ENCODE peak calls at places on chromosomes 11 and 22, in nine cellular contexts. One of them, this sample, is unnamed.

GRCh38 chr11:123145220-123145619 is 49.8 kb downstream of the CLMP start:
- DNase-seq in choroid plexus epithelial cell: peak
- DNase-seq in BJ: no peak
- DNase-seq in heart left ventricle: no peak
- DNase-seq in spleen: no peak
- DNase-seq in psoas muscle: peak
- DNase-seq in SJSA1: peak
- DNase-seq in IMR-90: peak
- DNase-seq in fibroblast of villous mesenchyme: peak
- DNase-seq in this sample: no peak

GRCh38 chr22:27116295-27116694 is 458.9 kb downstream of the MIAT start:
- DNase-seq in SJSA1: no peak
- DNase-seq in IMR-90: no peak
- DNase-seq in fibroblast of villous mesenchyme: no peak
- DNase-seq in BJ: no peak
- DNase-seq in spleen: no peak
- DNase-seq in psoas muscle: no peak
- DNase-seq in choroid plexus epithelial cell: no peak
- DNase-seq in heart left ventricle: no peak
- DNase-seq in this sample: no peak

GRCh38 chr11:76510060-76511047 is 65.5 kb downstream of the EMSY start:
- DNase-seq in choroid plexus epithelial cell: peak
- DNase-seq in psoas muscle: peak
- DNase-seq in SJSA1: no peak
- DNase-seq in fibroblast of villous mesenchyme: no peak
- DNase-seq in heart left ventricle: no peak
- DNase-seq in spleen: no peak
- DNase-seq in BJ: peak
- DNase-seq in IMR-90: peak
- DNase-seq in this sample: no peak

GRCh38 chr11:134542401-134543143 is 130.5 kb upstream of the B3GAT1 start:
- DNase-seq in choroid plexus epithelial cell: no peak
- DNase-seq in spleen: no peak
- DNase-seq in IMR-90: no peak
- DNase-seq in BJ: no peak
- DNase-seq in psoas muscle: peak
- DNase-seq in SJSA1: no peak
- DNase-seq in heart left ventricle: no peak
- DNase-seq in fibroblast of villous mesenchyme: no peak
- DNase-seq in this sample: no peak

GRCh38 chr22:46070215-46070721 is 80.1 kb upstream of the PPARA start:
- DNase-seq in spleen: peak
- DNase-seq in heart left ventricle: peak
- DNase-seq in psoas muscle: peak
- DNase-seq in choroid plexus epithelial cell: peak
- DNase-seq in IMR-90: peak
- DNase-seq in BJ: no peak
- DNase-seq in SJSA1: peak
- DNase-seq in fibroblast of villous mesenchyme: peak
- DNase-seq in this sample: peak

GRCh38 chr11:31958086-31958735 is 132.7 kb upstream of the RCN1 start:
- DNase-seq in SJSA1: peak
- DNase-seq in heart left ventricle: peak
- DNase-seq in psoas muscle: peak
- DNase-seq in choroid plexus epithelial cell: peak
- DNase-seq in fibroblast of villous mesenchyme: peak
- DNase-seq in IMR-90: peak
- DNase-seq in spleen: peak
- DNase-seq in BJ: no peak
- DNase-seq in this sample: peak

GRCh38 chr11:42407379-42407778 is 904.4 kb upstream of the API5 start:
- DNase-seq in SJSA1: no peak
- DNase-seq in IMR-90: no peak
- DNase-seq in fibroblast of villous mesenchyme: no peak
- DNase-seq in psoas muscle: no peak
- DNase-seq in spleen: no peak
- DNase-seq in BJ: no peak
- DNase-seq in heart left ventricle: no peak
- DNase-seq in choroid plexus epithelial cell: no peak
- DNase-seq in this sample: peak

GRCh38 chr11:46235777-46236688 is 41.4 kb upstream of the CREB3L1 start:
- DNase-seq in choroid plexus epithelial cell: peak
- DNase-seq in spleen: no peak
- DNase-seq in fibroblast of villous mesenchyme: peak
- DNase-seq in IMR-90: no peak
- DNase-seq in SJSA1: no peak
- DNase-seq in BJ: no peak
- DNase-seq in heart left ventricle: no peak
- DNase-seq in psoas muscle: no peak
- DNase-seq in this sample: no peak

GRCh38 chr22:50398698-50399648 is 55.8 kb downstream of the PPP6R2 start:
- DNase-seq in fibroblast of villous mesenchyme: peak
- DNase-seq in choroid plexus epithelial cell: no peak
- DNase-seq in SJSA1: no peak
- DNase-seq in spleen: no peak
- DNase-seq in heart left ventricle: no peak
- DNase-seq in IMR-90: no peak
- DNase-seq in psoas muscle: no peak
- DNase-seq in BJ: no peak
- DNase-seq in this sample: no peak

GRCh38 chr11:33257160-33257896 is at the start of gene HIPK3:
- DNase-seq in spleen: peak
- DNase-seq in SJSA1: peak
- DNase-seq in IMR-90: peak
- DNase-seq in fibroblast of villous mesenchyme: peak
- DNase-seq in BJ: no peak
- DNase-seq in choroid plexus epithelial cell: peak
- DNase-seq in heart left ventricle: peak
- DNase-seq in psoas muscle: peak
- DNase-seq in this sample: peak

GRCh38 chr22:50169774-50170341 is 673 bp upstream of the PANX2 start:
- DNase-seq in BJ: no peak
- DNase-seq in fibroblast of villous mesenchyme: peak
- DNase-seq in SJSA1: no peak
- DNase-seq in spleen: peak
- DNase-seq in heart left ventricle: peak
- DNase-seq in choroid plexus epithelial cell: no peak
- DNase-seq in IMR-90: no peak
- DNase-seq in psoas muscle: no peak
- DNase-seq in this sample: no peak

DNA sequence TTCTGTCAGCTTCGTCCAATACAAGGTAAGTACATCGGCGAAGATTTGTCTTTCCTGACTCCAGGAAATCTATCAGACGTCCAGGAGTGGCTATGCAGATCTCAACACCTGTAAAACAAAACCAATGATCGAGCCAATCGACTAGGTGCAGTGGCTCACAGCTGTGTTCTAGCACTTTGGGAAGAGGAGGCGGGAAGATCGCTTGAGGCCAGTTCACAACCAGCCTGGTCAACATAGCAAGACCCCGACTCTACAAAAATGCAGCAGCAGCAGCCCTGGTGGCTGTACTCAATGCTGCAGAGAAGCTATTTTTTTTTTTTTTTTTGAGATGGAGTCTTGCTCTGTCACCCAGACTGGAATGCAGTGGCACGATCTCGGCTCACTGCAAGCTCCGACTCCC is 11.2 kb downstream of the DDX17 start:
- DNase-seq in choroid plexus epithelial cell: no peak
- DNase-seq in spleen: no peak
- DNase-seq in psoas muscle: no peak
- DNase-seq in heart left ventricle: no peak
- DNase-seq in BJ: no peak
- DNase-seq in fibroblast of villous mesenchyme: no peak
- DNase-seq in SJSA1: no peak
- DNase-seq in IMR-90: no peak
- DNase-seq in this sample: no peak
- H3K4me3 ChIP-seq in choroid plexus epithelial cell: no peak
- H3K4me3 ChIP-seq in spleen: no peak
- H3K4me3 ChIP-seq in psoas muscle: no peak
- H3K4me3 ChIP-seq in heart left ventricle: no peak
- H3K4me3 ChIP-seq in BJ: no peak
- H3K4me3 ChIP-seq in fibroblast of villous mesenchyme: no peak
- H3K4me3 ChIP-seq in SJSA1: no peak
- H3K4me3 ChIP-seq in IMR-90: no peak
- H3K4me3 ChIP-seq in this sample: no peak

DNA sequence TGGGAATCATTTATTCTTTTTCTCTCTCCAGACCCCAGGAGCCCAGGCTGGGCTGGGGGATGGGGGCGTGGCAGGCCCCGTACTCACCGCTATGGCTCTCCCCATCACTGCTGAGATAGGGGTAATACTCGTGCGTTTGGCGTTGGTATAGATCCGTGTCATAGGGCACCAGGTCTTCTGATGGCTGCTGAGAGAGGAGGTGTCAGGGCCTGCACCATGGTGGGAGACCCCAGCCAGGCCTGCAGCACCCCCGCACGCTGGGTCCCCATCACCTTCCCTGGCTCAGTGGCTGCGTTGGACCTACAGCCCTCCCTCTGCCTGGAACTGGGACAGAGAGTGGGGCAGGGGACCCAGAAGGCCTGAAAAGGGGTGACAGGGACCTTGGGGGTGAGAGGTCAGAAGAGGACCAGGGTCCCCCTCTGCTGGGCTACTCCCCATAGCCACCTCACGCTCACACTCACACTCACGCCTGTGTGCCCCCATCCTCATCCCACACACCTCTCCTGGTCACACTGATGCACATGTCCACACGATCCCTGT is 2.7 kb downstream of the SPI1 start:
- DNase-seq in SJSA1: no peak
- DNase-seq in fibroblast of villous mesenchyme: no peak
- DNase-seq in psoas muscle: no peak
- DNase-seq in heart left ventricle: no peak
- DNase-seq in spleen: peak
- DNase-seq in choroid plexus epithelial cell: no peak
- DNase-seq in BJ: no peak
- DNase-seq in IMR-90: no peak
- DNase-seq in this sample: no peak
- H3K4me3 ChIP-seq in SJSA1: no peak
- H3K4me3 ChIP-seq in fibroblast of villous mesenchyme: no peak
- H3K4me3 ChIP-seq in psoas muscle: peak
- H3K4me3 ChIP-seq in heart left ventricle: peak
- H3K4me3 ChIP-seq in spleen: peak
- H3K4me3 ChIP-seq in choroid plexus epithelial cell: no peak
- H3K4me3 ChIP-seq in BJ: no peak
- H3K4me3 ChIP-seq in IMR-90: no peak
- H3K4me3 ChIP-seq in this sample: no peak

GRCh38 chr11:85569525-85569924 is 57.6 kb downstream of the DLG2 start:
- DNase-seq in fibroblast of villous mesenchyme: no peak
- DNase-seq in spleen: no peak
- DNase-seq in SJSA1: no peak
- DNase-seq in choroid plexus epithelial cell: no peak
- DNase-seq in psoas muscle: no peak
- DNase-seq in BJ: no peak
- DNase-seq in heart left ventricle: no peak
- DNase-seq in IMR-90: no peak
- DNase-seq in this sample: no peak

DNA sequence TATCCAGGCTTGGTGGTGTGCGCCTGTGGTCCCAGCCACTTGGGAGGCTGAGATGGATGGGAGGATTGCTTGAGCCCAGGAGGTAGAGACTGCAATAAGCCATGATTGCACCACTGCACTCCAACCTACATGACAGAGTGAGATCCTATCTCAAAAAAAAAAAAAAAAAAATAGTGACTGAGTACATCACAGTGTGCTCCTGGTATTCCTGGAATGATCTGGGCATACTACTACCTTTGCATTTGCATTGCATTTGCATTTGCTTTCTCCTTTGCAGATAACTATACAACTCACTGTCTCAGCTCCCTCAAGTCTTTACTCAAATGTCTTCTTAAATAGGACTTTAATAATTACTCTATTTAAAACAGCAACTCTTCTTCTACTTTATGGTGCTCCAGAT is 51.8 kb downstream of the DLG2 start:
- DNase-seq in choroid plexus epithelial cell: no peak
- DNase-seq in SJSA1: no peak
- DNase-seq in heart left ventricle: no peak
- DNase-seq in IMR-90: no peak
- DNase-seq in psoas muscle: no peak
- DNase-seq in BJ: no peak
- DNase-seq in spleen: no peak
- DNase-seq in fibroblast of villous mesenchyme: no peak
- DNase-seq in this sample: no peak
- H3K4me3 ChIP-seq in choroid plexus epithelial cell: no peak
- H3K4me3 ChIP-seq in SJSA1: no peak
- H3K4me3 ChIP-seq in heart left ventricle: no peak
- H3K4me3 ChIP-seq in IMR-90: no peak
- H3K4me3 ChIP-seq in psoas muscle: no peak
- H3K4me3 ChIP-seq in BJ: no peak
- H3K4me3 ChIP-seq in spleen: no peak
- H3K4me3 ChIP-seq in fibroblast of villous mesenchyme: no peak
- H3K4me3 ChIP-seq in this sample: no peak

GRCh38 chr11:119169272-119169719 is 771 bp downstream of the NLRX1 start:
- DNase-seq in fibroblast of villous mesenchyme: peak
- DNase-seq in heart left ventricle: peak
- DNase-seq in psoas muscle: peak
- DNase-seq in spleen: peak
- DNase-seq in SJSA1: peak
- DNase-seq in BJ: no peak
- DNase-seq in choroid plexus epithelial cell: peak
- DNase-seq in IMR-90: no peak
- DNase-seq in this sample: no peak
- H3K4me3 ChIP-seq in fibroblast of villous mesenchyme: peak
- H3K4me3 ChIP-seq in heart left ventricle: peak
- H3K4me3 ChIP-seq in psoas muscle: peak
- H3K4me3 ChIP-seq in spleen: peak
- H3K4me3 ChIP-seq in SJSA1: peak
- H3K4me3 ChIP-seq in BJ: peak
- H3K4me3 ChIP-seq in choroid plexus epithelial cell: peak
- H3K4me3 ChIP-seq in IMR-90: peak
- H3K4me3 ChIP-seq in this sample: peak

DNA sequence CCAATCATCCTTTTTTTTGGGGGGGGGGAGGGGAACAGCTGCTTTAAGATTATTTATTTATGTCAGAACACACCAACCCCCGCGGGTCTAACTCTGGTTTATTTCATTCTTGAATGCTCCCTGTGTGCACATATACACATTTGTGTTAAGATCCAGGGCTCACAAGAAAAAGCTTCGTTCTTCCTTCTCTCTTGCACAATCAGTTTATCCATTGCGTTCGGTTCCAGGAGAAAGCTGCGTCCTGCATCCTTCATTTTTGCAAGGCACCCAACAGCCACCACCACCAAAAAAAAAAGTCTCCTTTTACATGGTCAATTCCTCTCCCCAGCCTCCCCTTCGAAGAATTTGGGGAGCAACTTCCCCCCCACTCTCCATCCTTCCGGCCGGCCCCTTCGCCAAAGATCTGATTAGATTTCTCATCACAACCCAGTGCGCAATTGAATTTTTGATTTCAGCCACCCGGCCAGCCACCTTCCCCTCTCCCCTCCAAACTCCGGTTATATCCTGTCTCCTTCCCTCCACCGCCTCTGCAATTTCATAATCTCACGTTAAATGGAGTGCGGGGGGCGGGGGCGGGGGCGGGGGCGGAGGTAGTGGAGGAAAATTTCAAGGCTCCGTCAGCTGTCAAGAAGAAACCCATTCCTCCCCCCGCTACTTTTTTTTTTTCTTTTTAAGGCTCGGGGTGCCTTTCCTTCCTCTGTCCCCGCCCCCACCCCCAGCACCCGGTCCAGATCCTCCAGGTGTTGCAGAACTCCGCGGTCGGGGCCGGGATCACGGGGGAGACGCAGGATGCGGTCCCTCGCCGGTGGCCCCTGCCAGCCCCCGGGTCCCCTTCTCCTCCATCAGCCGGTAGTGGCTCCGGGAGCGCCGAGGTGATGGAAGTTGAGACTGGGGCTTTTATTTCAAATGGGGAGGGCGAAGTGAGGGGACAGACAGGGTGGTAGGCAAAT is 1166.5 kb downstream of the LRRC4C start:
- DNase-seq in SJSA1: no peak
- DNase-seq in choroid plexus epithelial cell: no peak
- DNase-seq in heart left ventricle: peak
- DNase-seq in fibroblast of villous mesenchyme: no peak
- DNase-seq in spleen: no peak
- DNase-seq in psoas muscle: peak
- DNase-seq in BJ: no peak
- DNase-seq in IMR-90: no peak
- DNase-seq in this sample: no peak
- H3K4me3 ChIP-seq in SJSA1: peak
- H3K4me3 ChIP-seq in choroid plexus epithelial cell: peak
- H3K4me3 ChIP-seq in heart left ventricle: peak
- H3K4me3 ChIP-seq in fibroblast of villous mesenchyme: peak
- H3K4me3 ChIP-seq in spleen: peak
- H3K4me3 ChIP-seq in psoas muscle: peak
- H3K4me3 ChIP-seq in BJ: peak
- H3K4me3 ChIP-seq in IMR-90: peak
- H3K4me3 ChIP-seq in this sample: peak